ENCODE peak calls at places on chromosomes 6 and 20, in four cellular contexts. E is lung; M is activated B cell treated with CpG ODN at 0.5 μM for 24 hours; A is stimulated activated CD4-positive, alpha-beta T cell treated with anti-CD3 and anti-CD28 coated beads, Interleukin-1b, Interleukin-23, amount 100 ng/mL, for 1 hour. X is an unnamed sample.

GRCh38 chr6:124294572-124294971 is 490.9 kb downstream of the NKAIN2 start:
- DNase-seq in M (no peak), A (no peak), E (no peak), X (no peak)

GRCh38 chr20:22312744-22313346 is 271.5 kb downstream of the FOXA2 start:
- DNase-seq in M (no peak), A (no peak), E (no peak), X (no peak)

GRCh38 chr20:49534314-49534713 is 33.6 kb downstream of the PTGIS start:
- DNase-seq in E (peak; percentile 51), M (no peak), A (peak; percentile 17), X (peak; percentile 43)

GRCh38 chr20:32792316-32792715 is 27.4 kb upstream of the MAPRE1 start:
- DNase-seq in E (no peak), A (no peak), M (peak; percentile 32), X (peak; percentile 59)

GRCh38 chr6:47016236-47016635 is 25.9 kb downstream of the ADGRF1 start:
- DNase-seq in M (no peak), A (no peak), E (no peak), X (no peak)

GRCh38 chr6:23137596-23137995 is 568.2 kb downstream of the HDGFL1 start:
- DNase-seq in A (no peak), M (no peak), E (no peak), X (no peak)

GRCh38 chr6:90241229-90241873 is 55.3 kb downstream of the BACH2 start:
- DNase-seq in A (no peak), E (no peak), M (no peak), X (no peak)

GRCh38 chr6:112911949-112912348 is 564.8 kb downstream of the RFPL4B start:
- DNase-seq in E (no peak), A (no peak), M (no peak), X (no peak)

GRCh38 chr20:346640-347316 is at the start of gene NRSN2:
- DNase-seq in M (peak; percentile 51), E (peak; percentile 55), A (no peak), X (peak; percentile 84)

GRCh38 chr6:45619994-45620471 is 242.3 kb upstream of the SUPT3H start:
- DNase-seq in E (peak; percentile 22), A (no peak), M (no peak), X (no peak)

GRCh38 chr6:7671076-7671475 is 54.8 kb upstream of the BMP6 start:
- DNase-seq in A (no peak), M (no peak), E (no peak), X (no peak)

GRCh38 chr6:92756912-92757311 is 662.4 kb downstream of the EPHA7 start:
- DNase-seq in A (no peak), M (no peak), E (no peak), X (no peak)

GRCh38 chr6:5066456-5067093 is 18.6 kb upstream of the PPP1R3G start:
- DNase-seq in E (no peak), A (no peak), M (no peak), X (no peak)

GRCh38 chr6:125273965-125274364 is 27.8 kb downstream of the HDDC2 start:
- DNase-seq in A (no peak), M (no peak), E (no peak), X (no peak)

GRCh38 chr6:25279748-25280616 is 808 bp downstream of the CARMIL1 start:
- DNase-seq in M (peak; percentile 21), A (no peak), E (no peak), X (peak; percentile 28)